ENCODE peak calls at places on chromosomes 11 and 22, in four cellular contexts. I is SK-N-SH, N is transverse colon, V is suprapubic skin. S is an unnamed sample.

GRCh38 chr11:1134848-1135445 is 22.8 kb upstream of the MUC5AC start:
- DNase-seq in I (no peak), N (no peak), V (no peak), S (no peak)

GRCh38 chr11:70610561-70610960 is 212.2 kb downstream of the CTTN start:
- DNase-seq in I (peak; percentile 90), N (no peak), V (no peak), S (no peak)

GRCh38 chr22:27991586-27992293 is 72.7 kb upstream of the PITPNB start:
- DNase-seq in I (no peak), N (no peak), V (peak; percentile 74), S (peak; percentile 33)

GRCh38 chr11:34653851-34654490 is 33.1 kb downstream of the EHF start:
- DNase-seq in I (no peak), N (peak; percentile 59), V (no peak), S (no peak)

GRCh38 chr11:44987506-44987905 is 36.8 kb upstream of the TP53I11 start:
- DNase-seq in I (no peak), N (no peak), V (no peak), S (peak; percentile 46)

GRCh38 chr11:117457031-117457785 is 129.6 kb downstream of the CEP164 start:
- DNase-seq in I (no peak), N (no peak), V (no peak), S (no peak)

GRCh38 chr22:41308054-41308453 is 6.7 kb downstream of the ZC3H7B start:
- DNase-seq in I (no peak), N (no peak), V (no peak), S (peak; percentile 76)

GRCh38 chr22:30408388-30409101 is 11.7 kb downstream of the SEC14L2 start:
- DNase-seq in I (no peak), N (no peak), V (no peak), S (no peak)

GRCh38 chr11:62931501-62932278 is 10.5 kb upstream of the CHRM1 start:
- DNase-seq in I (no peak), N (no peak), V (no peak), S (no peak)

GRCh38 chr22:25753252-25753651 is 11.3 kb downstream of the MYO18B start:
- DNase-seq in I (no peak), N (no peak), V (no peak), S (no peak)

GRCh38 chr11:76566811-76567210 is 103.7 kb downstream of the LRRC32 start:
- DNase-seq in I (no peak), N (no peak), V (no peak), S (no peak)

GRCh38 chr11:108726077-108726800 is 61.4 kb downstream of the DDX10 start:
- DNase-seq in I (no peak), N (no peak), V (no peak), S (no peak)

GRCh38 chr11:65540290-65541092 is 15.6 kb downstream of the SCYL1 start:
- DNase-seq in I (peak; percentile 99), N (peak; percentile 97), V (peak; percentile 97), S (peak; percentile 95)

GRCh38 chr22:49934144-49934890 is 15.9 kb downstream of the CRELD2 start:
- DNase-seq in I (peak; percentile 44), N (peak; percentile 75), V (no peak), S (peak; percentile 85)

GRCh38 chr11:103987631-103988594 is 48.5 kb upstream of the DDI1 start:
- DNase-seq in I (no peak), N (no peak), V (no peak), S (no peak)

GRCh38 chr22:31533391-31533790 is 37.1 kb downstream of the SFI1 start:
- DNase-seq in I (no peak), N (no peak), V (no peak), S (no peak)

GRCh38 chr11:126339866-126340434 is 15.5 kb upstream of the ST3GAL4 start:
- DNase-seq in I (no peak), N (no peak), V (peak; percentile 86), S (peak; percentile 88)

GRCh38 chr11:7576671-7577225 is 62.9 kb downstream of the PPFIBP2 start:
- DNase-seq in I (peak; percentile 55), N (no peak), V (no peak), S (peak; percentile 75)

GRCh38 chr11:27681664-27682063 is 18.6 kb downstream of the BDNF start:
- DNase-seq in I (no peak), N (no peak), V (no peak), S (no peak)

GRCh38 chr11:120057595-120058581 is 80.0 kb downstream of the TRIM29 start:
- DNase-seq in I (no peak), N (peak; percentile 25), V (no peak), S (no peak)

GRCh38 chr22:45010532-45010900 is 711 bp upstream of the PHF21B start:
- DNase-seq in I (peak; percentile 71), N (no peak), V (no peak), S (no peak)

GRCh38 chr11:83454674-83455073 is 168.5 kb upstream of the CCDC90B start:
- DNase-seq in I (no peak), N (no peak), V (no peak), S (no peak)

GRCh38 chr11:46293066-46293465 is 15.6 kb downstream of the CREB3L1 start:
- DNase-seq in I (no peak), N (no peak), V (no peak), S (no peak)

GRCh38 chr11:46294365-46295309 is 17.2 kb downstream of the CREB3L1 start:
- DNase-seq in I (peak; percentile 60), N (no peak), V (no peak), S (peak; percentile 76)

GRCh38 chr11:46295312-46295995 is 18.0 kb downstream of the CREB3L1 start:
- DNase-seq in I (peak; percentile 99), N (peak; percentile 70), V (no peak), S (peak; percentile 91)

GRCh38 chr11:46291441-46292143 is 14.1 kb downstream of the CREB3L1 start:
- DNase-seq in I (no peak), N (no peak), V (no peak), S (peak; percentile 83)

GRCh38 chr11:46293616-46294015 is 16.2 kb downstream of the CREB3L1 start:
- DNase-seq in I (no peak), N (no peak), V (no peak), S (no peak)
- TF ChIP-seq POLR2AphosphoS5 in I (no peak), N (no peak), V (no peak), S (no peak)

GRCh38 chr22:46776876-46777608 is 14.6 kb downstream of the TBC1D22A start:
- DNase-seq in I (no peak), N (no peak), V (no peak), S (no peak)

GRCh38 chr22:46776486-46776826 is 14.0 kb downstream of the TBC1D22A start:
- DNase-seq in I (no peak), N (no peak), V (no peak), S (no peak)

GRCh38 chr22:46774456-46775363 is 12.3 kb downstream of the TBC1D22A start:
- DNase-seq in I (no peak), N (no peak), V (no peak), S (no peak)

GRCh38 chr22:46775364-46775758 is 12.9 kb downstream of the TBC1D22A start:
- DNase-seq in I (no peak), N (no peak), V (no peak), S (no peak)

DNA sequence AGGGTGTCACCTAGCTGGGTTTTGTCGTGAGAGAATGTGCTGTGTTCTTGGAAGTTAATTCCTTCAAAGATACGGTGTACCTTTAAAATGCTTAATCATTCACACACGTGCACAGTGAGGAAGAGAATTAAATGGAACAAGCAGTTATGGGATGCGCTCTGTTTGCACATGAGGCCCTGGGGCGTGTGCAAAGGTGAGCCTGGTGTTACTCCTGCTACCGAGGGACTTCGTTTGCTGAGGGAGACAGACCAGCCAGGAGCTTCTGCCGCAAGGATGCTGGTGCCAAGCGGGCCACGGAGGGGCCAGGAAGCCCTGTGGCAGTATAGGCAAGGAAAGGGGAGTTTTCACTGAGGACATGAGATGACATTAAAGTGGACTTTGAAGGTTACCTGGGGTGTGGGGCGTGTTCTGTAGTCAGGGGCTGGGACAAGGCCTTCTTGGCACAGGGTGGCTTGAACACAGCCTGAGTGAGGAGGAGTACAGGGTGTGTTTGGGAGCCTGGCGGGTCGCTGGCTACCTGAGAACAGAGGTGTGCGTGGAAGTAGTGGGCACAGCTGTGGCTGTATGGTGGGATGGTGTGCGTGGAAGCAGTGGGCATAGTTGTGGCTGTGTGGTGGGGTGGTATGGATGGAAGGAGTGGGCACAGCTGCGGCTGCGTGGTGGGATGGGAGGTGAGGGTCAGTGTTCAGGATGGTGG is 13.5 kb downstream of the TBC1D22A start:
- DNase-seq in I (no peak), N (no peak), V (no peak), S (no peak)
- TF ChIP-seq POLR2AphosphoS5 in I (no peak), N (no peak), V (no peak), S (no peak)

GRCh38 chr11:60951611-60951908 is 416 bp downstream of the SLC15A3 start:
- DNase-seq in I (no peak), N (no peak), V (no peak), S (no peak)
- TF ChIP-seq POLR2AphosphoS5 in I (no peak), N (no peak), V (no peak), S (no peak)

GRCh38 chr11:40882301-40882700 is 577.2 kb downstream of the LRRC4C start:
- DNase-seq in I (no peak), N (no peak), V (no peak), S (no peak)
- TF ChIP-seq POLR2AphosphoS5 in I (no peak), N (no peak), V (no peak), S (no peak)

DNA sequence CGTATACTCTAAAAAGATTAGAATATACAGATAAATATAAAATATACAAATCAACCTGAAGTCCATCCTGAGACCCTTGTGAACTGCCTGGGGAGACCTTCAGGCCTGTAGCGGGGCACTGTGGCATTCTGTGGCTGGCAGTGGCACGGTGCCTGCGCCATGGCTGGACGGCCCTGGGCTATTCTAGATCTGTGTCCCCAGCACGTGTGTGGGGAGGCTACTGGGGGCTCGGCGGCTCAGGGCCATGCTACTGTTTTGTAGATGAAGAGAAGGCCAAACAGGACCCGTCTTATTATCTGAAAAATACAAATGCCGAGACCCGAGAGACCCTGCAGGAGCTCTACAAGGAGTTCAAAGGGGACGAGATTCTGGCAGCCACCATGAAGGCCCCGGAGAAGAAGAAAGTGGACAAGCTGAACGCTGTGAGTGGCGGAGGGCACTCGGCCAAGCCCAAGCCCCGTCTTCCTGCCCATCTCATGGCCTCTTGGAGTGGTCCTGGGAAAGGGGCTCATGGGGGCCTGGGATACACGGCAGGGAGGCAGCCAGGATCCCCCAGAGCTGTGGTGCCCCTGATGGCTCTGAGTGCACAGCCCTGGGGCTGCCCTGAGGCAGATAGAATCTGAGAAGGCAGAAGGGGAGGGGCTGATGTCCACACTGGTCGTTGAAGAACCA is 18.8 kb downstream of the PPIL2 start:
- DNase-seq in I (no peak), N (no peak), V (no peak), S (no peak)
- TF ChIP-seq POLR2AphosphoS5 in I (no peak), N (no peak), V (no peak), S (no peak)

GRCh38 chr11:133787379-133788103 is 57.8 kb downstream of the SPATA19 start:
- DNase-seq in I (no peak), N (peak; percentile 9), V (no peak), S (no peak)
- TF ChIP-seq POLR2AphosphoS5 in I (no peak), N (no peak), V (no peak), S (no peak)

S was measured in sigmoid colon.